ENCODE peak calls at places on chromosomes 3 and 15, in six cellular contexts. X is heart left ventricle, L is K562, E is adrenal gland, H is esophagus muscularis mucosa, Z is esophagus squamous epithelium. S is an unnamed sample.

GRCh38 chr3:156615592-156616173 is 58.7 kb upstream of the TIPARP start:
- DNase-seq in X (no peak), E (no peak), H (no peak), L (no peak), Z (no peak), S (no peak)

GRCh38 chr3:151146071-151146730 is 56.8 kb downstream of the GPR171 start:
- DNase-seq in E (peak; percentile 88), H (no peak), Z (no peak), L (peak; percentile 43), X (peak; percentile 73), S (peak; percentile 69)

GRCh38 chr3:128784228-128784627 is 58.2 kb downstream of the RAB7A start:
- DNase-seq in E (no peak), X (peak; percentile 75), H (no peak), Z (no peak), L (peak; percentile 46), S (no peak)

GRCh38 chr3:131549340-131549739 is 46.6 kb upstream of the MRPL3 start:
- DNase-seq in L (peak; percentile 5), H (no peak), Z (no peak), X (no peak), E (no peak), S (no peak)

GRCh38 chr3:108296239-108296638 is at the start of gene HHLA2:
- DNase-seq in E (no peak), L (no peak), H (no peak), X (no peak), Z (no peak), S (no peak)

GRCh38 chr15:33104276-33104675 is 90.2 kb downstream of the FMN1 start:
- DNase-seq in H (no peak), Z (no peak), L (no peak), X (no peak), E (no peak), S (no peak)

GRCh38 chr3:188294823-188295487 is 141.0 kb downstream of the LPP start:
- DNase-seq in E (peak; percentile 55), L (no peak), X (no peak), Z (no peak), H (no peak), S (peak; percentile 35)

GRCh38 chr15:52334491-52335160 is 39.0 kb upstream of the MYO5C start:
- DNase-seq in X (no peak), H (no peak), L (no peak), Z (no peak), E (no peak), S (no peak)

GRCh38 chr15:34754674-34755418 is at the start of gene GJD2:
- DNase-seq in Z (no peak), X (no peak), E (no peak), L (peak; percentile 14), H (no peak), S (no peak)

GRCh38 chr15:43775411-43775965 is 1.3 kb downstream of the ELL3 start:
- DNase-seq in H (no peak), E (peak; percentile 68), X (peak; percentile 31), L (no peak), Z (no peak), S (peak; percentile 69)

GRCh38 chr15:69531302-69532027 is 78.8 kb downstream of the RPLP1 start:
- DNase-seq in H (no peak), X (peak; percentile 33), L (no peak), Z (no peak), E (no peak), S (no peak)

GRCh38 chr3:57227930-57228733 is 603 bp downstream of the APPL1 start:
- DNase-seq in X (peak; percentile 66), L (peak; percentile 10), Z (no peak), E (peak; percentile 55), H (no peak), S (no peak)

GRCh38 chr3:71859128-71859519 is 74.2 kb upstream of the PROK2 start:
- DNase-seq in H (no peak), E (no peak), L (no peak), Z (no peak), X (no peak), S (no peak)

GRCh38 chr3:124699686-124700396 is 30.4 kb upstream of the UMPS start:
- DNase-seq in E (peak; percentile 86), L (no peak), X (peak; percentile 40), Z (no peak), H (no peak), S (no peak)
- TF ChIP-seq POLR2A in E (peak; percentile 50), L (no peak), X (no peak), Z (no peak), H (no peak), S (no peak)

GRCh38 chr3:115626006-115626409 is 2.7 kb downstream of the GAP43 start:
- DNase-seq in H (no peak), L (no peak), E (no peak), Z (no peak), X (no peak), S (no peak)
- TF ChIP-seq CTCF in H (no peak), L (no peak), E (no peak), Z (no peak), X (no peak), S (no peak)

DNA sequence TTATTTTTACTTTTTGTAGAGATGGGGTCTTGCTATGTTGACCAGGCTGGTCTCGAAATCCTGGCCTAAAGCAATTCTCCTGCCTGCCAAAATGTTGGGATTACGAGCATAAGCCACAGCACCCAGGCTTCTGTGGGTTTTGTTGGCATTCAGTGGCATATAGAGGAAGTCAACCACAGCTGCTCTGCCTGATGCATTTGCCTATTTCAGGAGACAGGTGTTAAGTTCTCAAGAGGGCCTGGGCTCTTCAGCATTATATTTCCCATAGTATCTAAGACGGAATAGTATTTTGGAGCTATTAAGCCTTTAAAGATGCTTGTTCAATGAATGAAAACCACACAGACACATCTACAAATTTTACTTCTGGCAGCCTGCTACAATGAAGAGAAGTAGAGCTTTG is 73.5 kb upstream of the CSPG5 start:
- DNase-seq in X (no peak), L (no peak), Z (no peak), E (no peak), H (no peak), S (no peak)
- H3K27ac ChIP-seq in X (no peak overlapping the region), L (no peak overlapping the region), Z (no peak overlapping the region), E (no peak overlapping the region), H (no peak overlapping the region), S (no peak overlapping the region)

GRCh38 chr15:90154861-90155626 is 46.1 kb upstream of the SEMA4B start:
- DNase-seq in H (no peak), Z (no peak), L (peak; percentile 21), E (no peak), X (no peak), S (no peak)
- TF ChIP-seq POLR2A in H (no peak), Z (no peak), L (no peak), E (no peak), X (no peak), S (no peak)

DNA sequence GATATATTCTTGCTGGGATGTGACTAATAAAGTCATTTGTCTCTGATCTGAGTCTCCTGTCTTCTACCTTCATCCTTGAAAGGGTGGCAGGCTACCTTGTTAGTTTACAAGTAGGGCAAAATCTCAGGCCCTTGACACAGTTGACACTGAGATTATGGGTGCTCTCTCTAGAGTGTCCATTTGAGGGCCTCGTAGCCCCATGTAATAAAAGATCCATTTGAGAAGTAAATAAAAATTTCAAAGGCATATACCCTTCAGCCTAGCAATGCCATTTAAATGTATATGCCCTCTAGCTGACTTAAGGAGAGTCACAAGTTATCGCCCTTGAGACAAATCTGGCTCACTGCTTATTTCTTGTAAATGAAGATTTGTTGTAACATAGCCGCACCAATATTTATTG is 98.6 kb downstream of the TCF12 start:
- DNase-seq in L (no peak), H (no peak), X (no peak), Z (no peak), E (no peak), S (no peak)
- TF ChIP-seq CTCF in L (no peak), H (no peak), X (no peak), Z (no peak), E (peak; percentile 3), S (no peak)

DNA sequence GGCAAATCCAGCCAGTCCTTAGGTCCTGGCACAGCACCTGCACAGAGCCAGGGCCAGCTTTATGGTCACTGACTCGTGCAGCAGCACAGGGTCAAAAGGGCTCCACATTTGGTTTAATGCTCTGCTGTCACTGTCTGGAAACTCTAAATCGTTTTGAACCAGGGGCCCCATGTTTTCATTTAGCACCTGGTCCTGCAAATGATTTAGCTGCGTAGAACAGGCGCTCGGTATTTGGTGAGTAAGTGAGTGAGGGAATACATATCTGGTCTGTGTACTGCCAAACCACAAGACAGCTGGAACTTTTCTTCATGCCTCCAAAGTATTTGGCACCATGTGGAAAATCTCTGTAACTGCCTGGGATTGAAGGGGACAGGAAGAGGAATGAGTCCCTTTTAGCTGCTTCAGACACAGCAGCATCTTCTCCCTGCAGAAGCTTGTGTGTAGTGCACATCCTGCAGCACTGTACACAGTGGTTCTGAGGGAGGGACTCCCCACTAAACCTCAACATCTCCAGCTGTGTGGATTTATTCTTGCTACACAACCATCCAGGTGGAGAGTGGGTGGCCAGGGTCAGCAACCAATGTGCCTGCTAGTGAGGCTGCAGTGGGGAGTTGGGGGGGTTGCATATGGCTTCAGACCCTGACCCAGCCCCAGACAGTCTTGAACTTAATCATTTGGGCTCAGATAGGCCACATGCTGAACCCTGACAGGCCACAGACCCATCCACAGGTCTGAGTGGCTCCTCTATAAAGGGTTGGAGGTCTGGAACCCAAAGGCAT is 1.1 kb downstream of the SH2D7 start:
- DNase-seq in Z (no peak), E (no peak), H (no peak), X (no peak), L (no peak), S (no peak)
- H3K27ac ChIP-seq in Z (peak overlapping the region; percentile 11), E (no peak overlapping the region), H (no peak overlapping the region), X (peak overlapping the region; percentile 53), L (no peak overlapping the region), S (no peak overlapping the region)

GRCh38 chr3:101829066-101829830 is 20.1 kb upstream of the NFKBIZ start:
- DNase-seq in X (peak; percentile 76), H (no peak), Z (no peak), L (no peak), E (peak; percentile 74), S (peak; percentile 78)
- TF ChIP-seq POLR2A in X (no peak), H (no peak), Z (no peak), L (no peak), E (peak; percentile 30), S (no peak)

S was measured in breast epithelium.